ENCODE peak calls at places on chromosomes 6 and 20, in ten cellular contexts. One of them, this sample, is unnamed.

GRCh38 chr6:168756009-168756634 is 315.1 kb downstream of the SMOC2 start:
- DNase-seq in B cell: no peak
- DNase-seq in ureter: no peak
- DNase-seq in GM23248: no peak
- DNase-seq in EL: no peak
- DNase-seq in AML-193: no peak
- DNase-seq in T follicular helper cell: no peak
- DNase-seq in fibroblast of pulmonary artery: peak
- DNase-seq in RCC 7860: no peak
- DNase-seq in adrenal gland: no peak
- DNase-seq in this sample: no peak

GRCh38 chr6:25296980-25297379 is 17.8 kb downstream of the CARMIL1 start:
- DNase-seq in B cell: no peak
- DNase-seq in ureter: no peak
- DNase-seq in GM23248: peak
- DNase-seq in EL: no peak
- DNase-seq in AML-193: no peak
- DNase-seq in T follicular helper cell: no peak
- DNase-seq in fibroblast of pulmonary artery: peak
- DNase-seq in RCC 7860: no peak
- DNase-seq in adrenal gland: no peak
- DNase-seq in this sample: no peak

GRCh38 chr6:161139766-161140553 is 133.9 kb downstream of the AGPAT4 start:
- DNase-seq in B cell: no peak
- DNase-seq in ureter: no peak
- DNase-seq in GM23248: peak
- DNase-seq in EL: no peak
- DNase-seq in AML-193: no peak
- DNase-seq in T follicular helper cell: no peak
- DNase-seq in fibroblast of pulmonary artery: no peak
- DNase-seq in RCC 7860: peak
- DNase-seq in adrenal gland: no peak
- DNase-seq in this sample: peak

GRCh38 chr20:10955166-10955565 is 281.4 kb upstream of the JAG1 start:
- DNase-seq in B cell: no peak
- DNase-seq in ureter: no peak
- DNase-seq in GM23248: no peak
- DNase-seq in EL: no peak
- DNase-seq in AML-193: no peak
- DNase-seq in T follicular helper cell: no peak
- DNase-seq in fibroblast of pulmonary artery: no peak
- DNase-seq in RCC 7860: no peak
- DNase-seq in adrenal gland: no peak
- DNase-seq in this sample: no peak

GRCh38 chr6:25961619-25962367 is 809 bp upstream of the TRIM38 start:
- DNase-seq in B cell: no peak
- DNase-seq in ureter: no peak
- DNase-seq in GM23248: peak
- DNase-seq in EL: no peak
- DNase-seq in AML-193: no peak
- DNase-seq in T follicular helper cell: no peak
- DNase-seq in fibroblast of pulmonary artery: no peak
- DNase-seq in RCC 7860: no peak
- DNase-seq in adrenal gland: no peak
- DNase-seq in this sample: no peak

GRCh38 chr6:152112503-152113261 is 305.2 kb downstream of the ESR1 start:
- DNase-seq in B cell: no peak
- DNase-seq in ureter: no peak
- DNase-seq in GM23248: no peak
- DNase-seq in EL: no peak
- DNase-seq in AML-193: no peak
- DNase-seq in T follicular helper cell: no peak
- DNase-seq in fibroblast of pulmonary artery: no peak
- DNase-seq in RCC 7860: no peak
- DNase-seq in adrenal gland: peak
- DNase-seq in this sample: peak

GRCh38 chr20:33229843-33230242 is 6.0 kb upstream of the BPIFA1 start:
- DNase-seq in B cell: no peak
- DNase-seq in ureter: no peak
- DNase-seq in GM23248: no peak
- DNase-seq in EL: no peak
- DNase-seq in AML-193: peak
- DNase-seq in T follicular helper cell: no peak
- DNase-seq in fibroblast of pulmonary artery: no peak
- DNase-seq in RCC 7860: no peak
- DNase-seq in adrenal gland: no peak
- DNase-seq in this sample: no peak

GRCh38 chr6:157314705-157315321 is 8.5 kb downstream of the TMEM242 start:
- DNase-seq in B cell: peak
- DNase-seq in ureter: no peak
- DNase-seq in GM23248: peak
- DNase-seq in EL: peak
- DNase-seq in AML-193: no peak
- DNase-seq in T follicular helper cell: no peak
- DNase-seq in fibroblast of pulmonary artery: peak
- DNase-seq in RCC 7860: peak
- DNase-seq in adrenal gland: no peak
- DNase-seq in this sample: no peak

GRCh38 chr6:44228433-44228832 is 5.0 kb downstream of the SLC29A1 start:
- DNase-seq in B cell: peak
- DNase-seq in ureter: no peak
- DNase-seq in GM23248: no peak
- DNase-seq in EL: no peak
- DNase-seq in AML-193: no peak
- DNase-seq in T follicular helper cell: no peak
- DNase-seq in fibroblast of pulmonary artery: no peak
- DNase-seq in RCC 7860: no peak
- DNase-seq in adrenal gland: no peak
- DNase-seq in this sample: no peak

GRCh38 chr6:64522859-64523258 is 887.3 kb downstream of the PHF3 start:
- DNase-seq in B cell: no peak
- DNase-seq in ureter: no peak
- DNase-seq in GM23248: no peak
- DNase-seq in EL: no peak
- DNase-seq in AML-193: no peak
- DNase-seq in T follicular helper cell: no peak
- DNase-seq in fibroblast of pulmonary artery: no peak
- DNase-seq in RCC 7860: no peak
- DNase-seq in adrenal gland: no peak
- DNase-seq in this sample: no peak

GRCh38 chr6:161353208-161353613 is 79.3 kb upstream of the AGPAT4 start:
- DNase-seq in B cell: no peak
- DNase-seq in ureter: no peak
- DNase-seq in GM23248: peak
- DNase-seq in EL: peak
- DNase-seq in AML-193: no peak
- DNase-seq in T follicular helper cell: no peak
- DNase-seq in fibroblast of pulmonary artery: peak
- DNase-seq in RCC 7860: no peak
- DNase-seq in adrenal gland: no peak
- DNase-seq in this sample: no peak

GRCh38 chr6:158762787-158763439 is 56.3 kb downstream of the EZR start:
- DNase-seq in B cell: no peak
- DNase-seq in ureter: no peak
- DNase-seq in GM23248: no peak
- DNase-seq in EL: no peak
- DNase-seq in AML-193: no peak
- DNase-seq in T follicular helper cell: no peak
- DNase-seq in fibroblast of pulmonary artery: no peak
- DNase-seq in RCC 7860: no peak
- DNase-seq in adrenal gland: no peak
- DNase-seq in this sample: no peak

GRCh38 chr20:36181934-36182603 is 27.5 kb downstream of the EPB41L1 start:
- DNase-seq in B cell: no peak
- DNase-seq in ureter: no peak
- DNase-seq in GM23248: peak
- DNase-seq in EL: peak
- DNase-seq in AML-193: no peak
- DNase-seq in T follicular helper cell: no peak
- DNase-seq in fibroblast of pulmonary artery: peak
- DNase-seq in RCC 7860: peak
- DNase-seq in adrenal gland: no peak
- DNase-seq in this sample: no peak

GRCh38 chr20:45813006-45813340 is 529 bp downstream of the UBE2C start:
- DNase-seq in B cell: no peak
- DNase-seq in ureter: no peak
- DNase-seq in GM23248: no peak
- DNase-seq in EL: no peak
- DNase-seq in AML-193: no peak
- DNase-seq in T follicular helper cell: no peak
- DNase-seq in fibroblast of pulmonary artery: no peak
- DNase-seq in RCC 7860: no peak
- DNase-seq in adrenal gland: no peak
- DNase-seq in this sample: no peak

GRCh38 chr6:87731818-87732661 is 30.0 kb upstream of the AKIRIN2 start:
- DNase-seq in B cell: peak
- DNase-seq in ureter: peak
- DNase-seq in GM23248: peak
- DNase-seq in EL: peak
- DNase-seq in AML-193: peak
- DNase-seq in T follicular helper cell: peak
- DNase-seq in fibroblast of pulmonary artery: peak
- DNase-seq in RCC 7860: peak
- DNase-seq in adrenal gland: peak
- DNase-seq in this sample: peak

GRCh38 chr6:129663531-129663930 is 46.4 kb downstream of the ARHGAP18 start:
- DNase-seq in B cell: no peak
- DNase-seq in ureter: no peak
- DNase-seq in GM23248: no peak
- DNase-seq in EL: no peak
- DNase-seq in AML-193: no peak
- DNase-seq in T follicular helper cell: no peak
- DNase-seq in fibroblast of pulmonary artery: no peak
- DNase-seq in RCC 7860: no peak
- DNase-seq in adrenal gland: no peak
- DNase-seq in this sample: no peak

GRCh38 chr6:95685817-95686216 is 108.5 kb downstream of the MANEA start:
- DNase-seq in B cell: no peak
- DNase-seq in ureter: no peak
- DNase-seq in GM23248: no peak
- DNase-seq in EL: no peak
- DNase-seq in AML-193: no peak
- DNase-seq in T follicular helper cell: no peak
- DNase-seq in fibroblast of pulmonary artery: no peak
- DNase-seq in RCC 7860: no peak
- DNase-seq in adrenal gland: no peak
- DNase-seq in this sample: no peak

GRCh38 chr6:162546905-162547304 is 180.7 kb downstream of the PRKN start:
- DNase-seq in B cell: no peak
- DNase-seq in ureter: no peak
- DNase-seq in GM23248: no peak
- DNase-seq in EL: no peak
- DNase-seq in AML-193: no peak
- DNase-seq in T follicular helper cell: no peak
- DNase-seq in fibroblast of pulmonary artery: no peak
- DNase-seq in RCC 7860: no peak
- DNase-seq in adrenal gland: no peak
- DNase-seq in this sample: no peak

GRCh38 chr6:138805431-138805830 is 9.5 kb downstream of the ECT2L start:
- DNase-seq in B cell: no peak
- DNase-seq in ureter: no peak
- DNase-seq in GM23248: peak
- DNase-seq in EL: peak
- DNase-seq in AML-193: no peak
- DNase-seq in T follicular helper cell: no peak
- DNase-seq in fibroblast of pulmonary artery: peak
- DNase-seq in RCC 7860: no peak
- DNase-seq in adrenal gland: no peak
- DNase-seq in this sample: no peak

GRCh38 chr6:150987371-150987828 is 121.9 kb downstream of the MTHFD1L start:
- DNase-seq in B cell: no peak
- DNase-seq in ureter: no peak
- DNase-seq in GM23248: no peak
- DNase-seq in EL: no peak
- DNase-seq in AML-193: no peak
- DNase-seq in T follicular helper cell: no peak
- DNase-seq in fibroblast of pulmonary artery: no peak
- DNase-seq in RCC 7860: no peak
- DNase-seq in adrenal gland: no peak
- DNase-seq in this sample: no peak

GRCh38 chr6:111993342-111993741 is 60.6 kb upstream of the CCN6 start:
- DNase-seq in B cell: no peak
- DNase-seq in ureter: no peak
- DNase-seq in GM23248: no peak
- DNase-seq in EL: no peak
- DNase-seq in AML-193: no peak
- DNase-seq in T follicular helper cell: no peak
- DNase-seq in fibroblast of pulmonary artery: no peak
- DNase-seq in RCC 7860: no peak
- DNase-seq in adrenal gland: no peak
- DNase-seq in this sample: no peak

GRCh38 chr6:30926644-30927043 is 5.3 kb downstream of the SFTA2 start:
- DNase-seq in B cell: no peak
- DNase-seq in ureter: no peak
- DNase-seq in GM23248: peak
- DNase-seq in EL: peak
- DNase-seq in AML-193: no peak
- DNase-seq in T follicular helper cell: no peak
- DNase-seq in fibroblast of pulmonary artery: no peak
- DNase-seq in RCC 7860: peak
- DNase-seq in adrenal gland: no peak
- DNase-seq in this sample: peak

GRCh38 chr20:10761232-10761631 is 87.4 kb upstream of the JAG1 start:
- DNase-seq in B cell: no peak
- DNase-seq in ureter: no peak
- DNase-seq in GM23248: no peak
- DNase-seq in EL: peak
- DNase-seq in AML-193: no peak
- DNase-seq in T follicular helper cell: no peak
- DNase-seq in fibroblast of pulmonary artery: peak
- DNase-seq in RCC 7860: no peak
- DNase-seq in adrenal gland: no peak
- DNase-seq in this sample: no peak